ENCODE peak calls at places on chromosomes 1 and 21, in eight cellular contexts. J is H9, Q is NB4, I is HCT116, A is suprapubic skin, N is GM20000, R is cardiac fibroblast, T is sigmoid colon. W is an unnamed sample.

GRCh38 chr1:18716112-18716784 is 85.6 kb downstream of the PAX7 start:
- DNase-seq in J (no peak), Q (no peak), I (no peak), A (no peak), N (no peak), R (no peak), T (no peak), W (no peak)

GRCh38 chr1:212450331-212450881 is 17.7 kb downstream of the NENF start:
- DNase-seq in J (no peak), Q (no peak), I (no peak), A (no peak), N (no peak), R (no peak), T (peak), W (no peak)

GRCh38 chr1:101203812-101204540 is 32.8 kb upstream of the S1PR1 start:
- DNase-seq in J (no peak), Q (no peak), I (no peak), A (no peak), N (no peak), R (peak), T (no peak), W (no peak)

GRCh38 chr1:42815938-42816599 is 853 bp upstream of the ERMAP start:
- DNase-seq in J (peak), Q (peak), I (no peak), A (no peak), N (peak), R (peak), T (no peak), W (peak)

GRCh38 chr1:183567584-183567983 is 22.7 kb downstream of the NCF2 start:
- DNase-seq in J (no peak), Q (peak), I (no peak), A (no peak), N (peak), R (peak), T (no peak), W (no peak)

GRCh38 chr1:182330303-182330702 is 61.3 kb downstream of the GLUL start:
- DNase-seq in J (no peak), Q (no peak), I (no peak), A (no peak), N (no peak), R (peak), T (peak), W (no peak)

GRCh38 chr1:153960206-153960605 is 1.8 kb upstream of the CRTC2 start:
- DNase-seq in J (no peak), Q (no peak), I (no peak), A (no peak), N (no peak), R (no peak), T (no peak), W (no peak)

GRCh38 chr1:14737561-14738094 is 139.1 kb downstream of the KAZN start:
- DNase-seq in J (no peak), Q (no peak), I (no peak), A (no peak), N (no peak), R (no peak), T (no peak), W (no peak)

GRCh38 chr1:22829001-22829989 is 118.7 kb downstream of the EPHB2 start:
- DNase-seq in J (no peak), Q (no peak), I (no peak), A (no peak), N (no peak), R (no peak), T (no peak), W (no peak)

GRCh38 chr1:219422811-219423598 is 189.9 kb downstream of the ZC3H11B start:
- DNase-seq in J (no peak), Q (no peak), I (no peak), A (no peak), N (no peak), R (no peak), T (no peak), W (no peak)

GRCh38 chr1:116951175-116951935 is 41.6 kb downstream of the PTGFRN start:
- DNase-seq in J (no peak), Q (no peak), I (no peak), A (no peak), N (no peak), R (peak), T (peak), W (no peak)

GRCh38 chr21:39014751-39015150 is 168.5 kb downstream of the PSMG1 start:
- DNase-seq in J (no peak), Q (peak), I (no peak), A (no peak), N (no peak), R (peak), T (no peak), W (no peak)

GRCh38 chr1:174902531-174903099 is 97.1 kb upstream of the CACYBP start:
- DNase-seq in J (no peak), Q (no peak), I (no peak), A (no peak), N (no peak), R (no peak), T (no peak), W (no peak)

GRCh38 chr1:22556391-22557104 is 6.7 kb upstream of the EPHA8 start:
- DNase-seq in J (peak), Q (no peak), I (no peak), A (no peak), N (no peak), R (no peak), T (no peak), W (no peak)

GRCh38 chr1:62295921-62296451 is 23.2 kb downstream of the KANK4 start:
- DNase-seq in J (no peak), Q (no peak), I (no peak), A (no peak), N (no peak), R (peak), T (no peak), W (no peak)

GRCh38 chr1:232114985-232115384 is 488.4 kb downstream of the DISC1 start:
- DNase-seq in J (no peak), Q (no peak), I (no peak), A (no peak), N (no peak), R (no peak), T (no peak), W (no peak)

GRCh38 chr1:22636369-22636768 is at the start of gene C1QA:
- DNase-seq in J (no peak), Q (peak), I (no peak), A (no peak), N (no peak), R (no peak), T (peak), W (no peak)

GRCh38 chr1:156126043-156126700 is 11.7 kb downstream of the LMNA start:
- DNase-seq in J (peak), Q (peak), I (peak), A (peak), N (no peak), R (peak), T (peak), W (peak)

GRCh38 chr1:232613752-232614381 is 16.1 kb downstream of the SIPA1L2 start:
- DNase-seq in J (no peak), Q (no peak), I (peak), A (no peak), N (no peak), R (peak), T (no peak), W (no peak)

GRCh38 chr1:55631508-55631907 is 416.3 kb upstream of the USP24 start:
- DNase-seq in J (no peak), Q (no peak), I (no peak), A (no peak), N (no peak), R (peak), T (no peak), W (no peak)

GRCh38 chr1:156268336-156268735 is 14.3 kb downstream of the SMG5 start:
- DNase-seq in J (no peak), Q (no peak), I (no peak), A (no peak), N (no peak), R (peak), T (no peak), W (no peak)

GRCh38 chr1:94702440-94702810 is 117.7 kb upstream of the SLC44A3 start:
- DNase-seq in J (no peak), Q (no peak), I (no peak), A (no peak), N (no peak), R (peak), T (peak), W (no peak)

GRCh38 chr1:66300280-66300973 is 233.5 kb upstream of the SGIP1 start:
- DNase-seq in J (no peak), Q (no peak), I (no peak), A (no peak), N (no peak), R (no peak), T (no peak), W (no peak)

GRCh38 chr1:111649227-111649626 is 29.6 kb downstream of the RAP1A start:
- DNase-seq in J (no peak), Q (no peak), I (no peak), A (no peak), N (no peak), R (no peak), T (no peak), W (no peak)

GRCh38 chr21:17139696-17140095 is 373.1 kb upstream of the CXADR start:
- DNase-seq in J (no peak), Q (peak), I (no peak), A (no peak), N (no peak), R (no peak), T (no peak), W (no peak)

GRCh38 chr1:34398205-34398915 is 221.7 kb downstream of the C1orf94 start:
- DNase-seq in J (no peak), Q (no peak), I (no peak), A (no peak), N (no peak), R (no peak), T (no peak), W (no peak)

GRCh38 chr1:27773732-27774445 is 870 bp downstream of the STX12 start:
- DNase-seq in J (no peak), Q (peak), I (no peak), A (no peak), N (peak), R (peak), T (no peak), W (no peak)

GRCh38 chr21:43362306-43362927 is 64.5 kb downstream of the SIK1 start:
- DNase-seq in J (peak), Q (peak), I (no peak), A (peak), N (peak), R (peak), T (peak), W (peak)

GRCh38 chr1:240091614-240092300 is at the start of gene FMN2:
- DNase-seq in J (peak), Q (no peak), I (no peak), A (no peak), N (peak), R (peak), T (peak), W (peak)

GRCh38 chr21:22575165-22575584 is 1577.0 kb downstream of the NCAM2 start:
- DNase-seq in J (peak), Q (peak), I (no peak), A (no peak), N (no peak), R (no peak), T (no peak), W (no peak)

GRCh38 chr1:174726167-174726879 is 273.4 kb upstream of the CACYBP start:
- DNase-seq in J (no peak), Q (peak), I (peak), A (no peak), N (peak), R (peak), T (no peak), W (no peak)

GRCh38 chr1:211761400-211761799 is 69.2 kb downstream of the LPGAT1 start:
- DNase-seq in J (no peak), Q (no peak), I (no peak), A (no peak), N (no peak), R (peak), T (no peak), W (no peak)

GRCh38 chr1:82565546-82565945 is 764.8 kb downstream of the ADGRL2 start:
- DNase-seq in J (no peak), Q (no peak), I (peak), A (no peak), N (no peak), R (peak), T (no peak), W (no peak)

GRCh38 chr1:111841189-111841588 is 85.5 kb downstream of the DDX20 start:
- DNase-seq in J (no peak), Q (no peak), I (no peak), A (no peak), N (no peak), R (no peak), T (no peak), W (no peak)

GRCh38 chr21:33914188-33914587 is 1.4 kb downstream of the ATP5PO start:
- DNase-seq in J (no peak), Q (no peak), I (no peak), A (no peak), N (no peak), R (no peak), T (no peak), W (no peak)

DNA sequence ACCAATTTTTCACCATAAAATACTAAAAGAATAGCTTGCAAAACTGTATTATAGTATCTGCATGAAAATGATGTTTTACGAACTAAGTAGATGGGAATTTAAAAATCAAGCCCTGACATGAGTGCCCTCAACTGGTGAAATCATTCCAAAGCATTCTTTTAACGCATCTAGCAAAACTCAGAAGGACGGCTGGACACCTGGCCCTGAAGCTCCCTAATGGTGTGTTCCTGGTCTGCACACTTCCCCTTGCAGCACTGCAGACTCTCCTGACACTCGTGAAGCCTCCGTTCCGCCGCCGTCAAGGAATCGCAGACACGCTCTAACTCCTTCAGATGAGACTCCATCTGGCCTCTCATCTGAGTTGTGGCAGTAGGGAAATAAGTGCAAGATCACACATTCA is 39.9 kb downstream of the ODF2L start:
- DNase-seq in J (no peak), Q (peak), I (peak), A (no peak), N (no peak), R (peak), T (no peak), W (no peak)
- TF ChIP-seq CTCF in J (peak), Q (peak), I (no peak), A (no peak), N (peak), R (no peak), T (no peak), W (no peak)

GRCh38 chr1:60668584-60668983 is 413.8 kb upstream of the NFIA start:
- DNase-seq in J (no peak), Q (no peak), I (no peak), A (no peak), N (no peak), R (no peak), T (no peak), W (peak)
- TF ChIP-seq CTCF in J (no peak), Q (no peak), I (no peak), A (no peak), N (no peak), R (no peak), T (no peak), W (no peak)

DNA sequence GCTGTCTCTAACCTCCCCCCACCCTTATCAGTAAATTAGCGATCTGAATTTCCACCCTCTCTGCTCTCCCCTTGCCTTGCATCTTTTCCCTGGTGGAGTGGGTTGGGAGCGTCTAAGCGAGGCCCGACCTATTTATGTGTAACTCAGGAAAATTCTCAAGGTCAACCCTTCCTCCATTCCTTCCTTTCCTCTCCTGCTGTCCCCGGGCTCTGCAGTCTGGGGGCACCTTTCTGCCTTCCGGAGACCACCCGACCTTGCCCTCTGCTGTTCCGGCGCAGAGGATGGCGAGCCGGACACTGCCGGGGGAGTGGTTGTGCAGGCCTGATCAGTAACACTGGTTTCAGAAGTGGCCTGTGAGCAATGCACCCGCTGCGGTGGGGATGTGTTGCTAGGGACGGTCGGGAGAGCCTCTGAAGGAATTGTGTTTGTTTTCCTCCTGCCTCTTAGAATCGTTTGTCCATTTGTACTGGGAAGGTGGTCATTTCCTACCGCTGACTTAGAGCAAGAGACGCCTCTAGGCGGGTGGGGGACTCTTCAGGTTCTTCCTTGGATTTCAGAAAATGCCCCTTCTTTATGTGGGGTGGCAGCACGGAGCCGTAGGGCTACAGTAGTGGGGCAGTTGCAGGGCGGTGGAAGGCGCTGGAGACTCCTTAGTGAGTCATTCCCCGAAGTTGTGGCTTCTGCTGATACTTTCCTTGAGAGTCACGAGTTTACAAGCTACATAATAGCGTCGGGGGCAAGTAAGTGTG is 543 bp downstream of the MGST3 start:
- DNase-seq in J (peak), Q (peak), I (peak), A (peak), N (peak), R (peak), T (peak), W (peak)
- TF ChIP-seq CTCF in J (no peak), Q (peak), I (no peak), A (no peak), N (no peak), R (peak), T (no peak), W (no peak)

DNA sequence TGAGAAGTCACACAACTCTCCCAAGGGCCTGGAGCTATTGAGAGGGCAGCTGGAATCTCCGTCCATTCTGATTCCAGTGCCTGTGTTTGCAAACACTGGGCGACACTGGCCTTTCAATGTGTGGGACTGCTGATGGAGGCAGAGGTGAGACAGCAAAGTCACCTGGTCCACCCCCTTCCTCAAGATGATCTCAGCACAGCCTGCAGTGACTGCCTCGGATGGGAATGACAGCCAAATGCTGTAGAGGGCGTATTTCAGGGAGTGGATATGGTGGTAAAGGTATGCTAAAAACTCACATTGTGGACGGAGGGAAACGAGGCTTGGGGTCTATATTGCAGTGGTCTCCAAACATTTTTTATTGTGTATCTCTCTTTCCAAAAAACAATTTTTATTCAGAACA is 15.5 kb upstream of the PGBD5 start:
- DNase-seq in J (peak), Q (no peak), I (no peak), A (no peak), N (no peak), R (no peak), T (no peak), W (peak)
- TF ChIP-seq CTCF in J (peak), Q (no peak), I (peak), A (no peak), N (no peak), R (no peak), T (no peak), W (no peak)

GRCh38 chr1:5729636-5730145 is 262.5 kb downstream of the NPHP4 start:
- DNase-seq in J (no peak), Q (no peak), I (no peak), A (no peak), N (no peak), R (no peak), T (peak), W (no peak)

GRCh38 chr1:5725855-5726585 is 266.2 kb downstream of the NPHP4 start:
- DNase-seq in J (no peak), Q (no peak), I (no peak), A (peak), N (no peak), R (no peak), T (peak), W (no peak)

GRCh38 chr1:5728956-5729355 is 263.3 kb downstream of the NPHP4 start:
- DNase-seq in J (no peak), Q (no peak), I (no peak), A (no peak), N (no peak), R (no peak), T (peak), W (no peak)

GRCh38 chr1:5727191-5727590 is 265.0 kb downstream of the NPHP4 start:
- DNase-seq in J (no peak), Q (no peak), I (no peak), A (no peak), N (no peak), R (no peak), T (peak), W (no peak)

DNA sequence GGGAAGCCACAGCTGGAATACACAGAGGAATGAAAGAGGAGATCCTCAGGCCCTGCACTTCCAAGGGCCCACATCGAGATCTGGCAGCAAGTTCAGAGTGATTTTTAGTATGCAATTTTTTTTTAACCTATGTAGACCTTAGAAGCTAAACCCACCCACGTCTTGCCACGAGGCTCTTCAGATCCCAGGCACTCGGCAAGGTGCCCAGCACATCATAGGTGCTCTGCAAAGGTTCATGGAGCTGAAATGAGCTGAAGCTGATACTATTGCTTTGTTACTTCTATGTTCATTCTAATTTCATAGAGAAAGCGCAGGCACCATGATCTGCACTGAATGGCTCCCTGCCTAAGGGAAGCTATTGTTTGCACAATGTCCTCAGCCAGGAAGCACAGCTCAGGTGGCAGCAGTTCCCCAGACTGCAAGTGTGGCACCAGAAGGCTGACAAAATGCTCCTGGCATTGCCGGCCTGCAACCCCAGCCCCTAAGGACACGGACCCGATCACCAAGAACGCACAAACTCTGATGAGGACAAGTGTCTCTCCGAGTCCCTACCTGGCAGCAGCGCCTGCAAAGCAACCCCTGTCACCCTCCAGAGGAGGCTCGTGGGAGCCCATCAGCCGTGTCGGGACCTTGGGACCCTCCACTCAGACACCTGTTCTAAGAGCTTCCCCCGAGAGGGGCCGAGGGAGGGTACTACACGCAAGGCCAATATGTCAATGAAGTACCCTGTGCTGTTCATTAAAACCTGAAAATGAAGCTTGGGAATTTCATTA is 264.2 kb downstream of the NPHP4 start:
- DNase-seq in J (no peak), Q (no peak), I (no peak), A (no peak), N (no peak), R (no peak), T (peak), W (no peak)
- TF ChIP-seq CTCF in J (no peak), Q (no peak), I (no peak), A (no peak), N (no peak), R (no peak), T (no peak), W (no peak)

GRCh38 chr1:207897188-207897587 is 13.7 kb downstream of the CD34 start:
- DNase-seq in J (no peak), Q (peak), I (no peak), A (no peak), N (no peak), R (peak), T (no peak), W (no peak)
- TF ChIP-seq CTCF in J (peak), Q (peak), I (peak), A (peak), N (no peak), R (peak), T (no peak), W (peak)

W was measured in glutamatergic neuron.